ENCODE peak calls at places on chromosomes 12 and 14, in six cellular contexts. F is stomach, C is left ventricle myocardium inferior, V is Peyer's patch, X is esophagus squamous epithelium, O is thoracic aorta. Z is an unnamed sample.

GRCh38 chr12:102948941-102949352 is 8.5 kb upstream of the ASCL1 start:
- DNase-seq in F (peak), C (peak), V (peak), X (no peak), O (no peak), Z (peak)

GRCh38 chr14:54893151-54893760 is 9.4 kb downstream of the GCH1 start:
- DNase-seq in F (no peak), C (no peak), V (no peak), X (no peak), O (no peak), Z (no peak)

GRCh38 chr14:92937229-92937937 is 14.4 kb downstream of the CHGA start:
- DNase-seq in F (no peak), C (no peak), V (no peak), X (no peak), O (no peak), Z (peak)

GRCh38 chr12:132308311-132309161 is 20.9 kb downstream of the GALNT9 start:
- DNase-seq in F (no peak), C (no peak), V (no peak), X (no peak), O (no peak), Z (no peak)

GRCh38 chr14:95527392-95528002 is 7.4 kb upstream of the GLRX5 start:
- DNase-seq in F (peak), C (no peak), V (no peak), X (no peak), O (no peak), Z (peak)

GRCh38 chr14:56386024-56386423 is 193.6 kb upstream of the TMEM260 start:
- DNase-seq in F (no peak), C (no peak), V (no peak), X (no peak), O (no peak), Z (no peak)

GRCh38 chr14:98231210-98231609 is 1040.8 kb downstream of the BCL11B start:
- DNase-seq in F (no peak), C (no peak), V (no peak), X (no peak), O (no peak), Z (no peak)

GRCh38 chr14:42921876-42922275 is 1315.2 kb downstream of the LRFN5 start:
- DNase-seq in F (no peak), C (no peak), V (no peak), X (no peak), O (no peak), Z (no peak)

GRCh38 chr12:108630481-108631207 is 3.0 kb downstream of the SELPLG start:
- DNase-seq in F (no peak), C (no peak), V (no peak), X (no peak), O (no peak), Z (no peak)

GRCh38 chr14:36665887-36666415 is 4.3 kb downstream of the PAX9 start:
- DNase-seq in F (no peak), C (no peak), V (no peak), X (no peak), O (no peak), Z (no peak)

GRCh38 chr12:4441355-4442330 is 4.0 kb downstream of the FGF6 start:
- DNase-seq in F (no peak), C (no peak), V (no peak), X (no peak), O (no peak), Z (no peak)

GRCh38 chr14:77036484-77037337 is 8.2 kb upstream of the IRF2BPL start:
- DNase-seq in F (no peak), C (no peak), V (no peak), X (no peak), O (no peak), Z (no peak)

GRCh38 chr14:32711103-32711680 is 227.5 kb upstream of the NPAS3 start:
- DNase-seq in F (no peak), C (no peak), V (no peak), X (no peak), O (no peak), Z (peak)

GRCh38 chr14:61535032-61535431 is 160.3 kb upstream of the HIF1A start:
- DNase-seq in F (no peak), C (no peak), V (no peak), X (no peak), O (no peak), Z (no peak)

GRCh38 chr12:126663304-126664094 is 1598.3 kb downstream of the AACS start:
- DNase-seq in F (no peak), C (no peak), V (no peak), X (no peak), O (no peak), Z (no peak)

GRCh38 chr12:31491819-31492598 is 98.9 kb downstream of the DENND5B start:
- DNase-seq in F (no peak), C (no peak), V (no peak), X (no peak), O (no peak), Z (no peak)

GRCh38 chr12:109723311-109723791 is 9.7 kb downstream of the FAM222A start:
- DNase-seq in F (peak), C (peak), V (peak), X (no peak), O (no peak), Z (no peak)

GRCh38 chr14:49962616-49963015 is 69.7 kb downstream of the ARF6 start:
- DNase-seq in F (peak), C (no peak), V (no peak), X (no peak), O (no peak), Z (peak)

GRCh38 chr12:72246370-72246769 is 25.8 kb upstream of the TRHDE start:
- DNase-seq in F (no peak), C (no peak), V (no peak), X (no peak), O (no peak), Z (no peak)

GRCh38 chr14:77376771-77377501 is at the start of the genes SAMD15 and TMED8:
- DNase-seq in F (peak), C (peak), V (peak), X (peak), O (peak), Z (peak)

GRCh38 chr12:82651489-82651888 is 35.2 kb upstream of the TMTC2 start:
- DNase-seq in F (no peak), C (no peak), V (no peak), X (no peak), O (no peak), Z (no peak)

GRCh38 chr14:94051115-94051514 is 25.0 kb downstream of the OTUB2 start:
- DNase-seq in F (peak), C (peak), V (no peak), X (no peak), O (no peak), Z (peak)

GRCh38 chr14:34203271-34203722 is 252.4 kb upstream of the EGLN3 start:
- DNase-seq in F (no peak), C (no peak), V (no peak), X (no peak), O (no peak), Z (no peak)

GRCh38 chr12:124720687-124721500 is 142.8 kb downstream of the SCARB1 start:
- DNase-seq in F (peak), C (peak), V (no peak), X (no peak), O (no peak), Z (no peak)

GRCh38 chr12:49328816-49329215 is 5.8 kb downstream of the TROAP start:
- DNase-seq in F (peak), C (no peak), V (no peak), X (no peak), O (no peak), Z (no peak)

GRCh38 chr14:71523630-71524320 is 408.5 kb upstream of the RGS6 start:
- DNase-seq in F (no peak), C (no peak), V (no peak), X (no peak), O (no peak), Z (no peak)

GRCh38 chr12:43903686-43904085 is 67.8 kb downstream of the TMEM117 start:
- DNase-seq in F (no peak), C (no peak), V (no peak), X (no peak), O (no peak), Z (no peak)

GRCh38 chr14:20002319-20002718 is 356 bp downstream of the OR4Q2 start:
- DNase-seq in F (no peak), C (no peak), V (no peak), X (no peak), O (no peak), Z (no peak)

GRCh38 chr14:72634910-72635647 is 258.8 kb downstream of the DPF3 start:
- DNase-seq in F (no peak), C (no peak), V (no peak), X (no peak), O (no peak), Z (no peak)

GRCh38 chr12:89140580-89141236 is 211.6 kb downstream of the DUSP6 start:
- DNase-seq in F (no peak), C (peak), V (no peak), X (no peak), O (no peak), Z (no peak)

GRCh38 chr14:51185180-51185579 is 54.9 kb upstream of the TMX1 start:
- DNase-seq in F (no peak), C (no peak), V (no peak), X (no peak), O (no peak), Z (no peak)

GRCh38 chr14:22987291-22987690 is 4.9 kb upstream of the AJUBA start:
- DNase-seq in F (no peak), C (no peak), V (no peak), X (no peak), O (no peak), Z (no peak)

GRCh38 chr14:61616524-61617185 is 78.7 kb upstream of the HIF1A start:
- DNase-seq in F (no peak), C (no peak), V (no peak), X (no peak), O (no peak), Z (no peak)

GRCh38 chr14:75928587-75929230 is 53.1 kb downstream of the TGFB3 start:
- DNase-seq in F (no peak), C (no peak), V (no peak), X (no peak), O (no peak), Z (no peak)

GRCh38 chr12:75585309-75585708 is 73.9 kb upstream of the KRR1 start:
- DNase-seq in F (no peak), C (no peak), V (no peak), X (no peak), O (no peak), Z (no peak)

GRCh38 chr12:115385141-115385540 is 701.2 kb upstream of the TBX3 start:
- DNase-seq in F (no peak), C (no peak), V (no peak), X (no peak), O (no peak), Z (no peak)

GRCh38 chr14:94598816-94599655 is 13.2 kb upstream of the SERPINA3 start:
- DNase-seq in F (peak), C (peak), V (peak), X (no peak), O (peak), Z (peak)

GRCh38 chr12:32104572-32105355 is 1.9 kb upstream of the BICD1 start:
- DNase-seq in F (no peak), C (no peak), V (no peak), X (no peak), O (no peak), Z (no peak)

GRCh38 chr12:107764626-107765025 is 3.7 kb upstream of the PRDM4 start:
- DNase-seq in F (no peak), C (no peak), V (no peak), X (no peak), O (no peak), Z (no peak)

DNA sequence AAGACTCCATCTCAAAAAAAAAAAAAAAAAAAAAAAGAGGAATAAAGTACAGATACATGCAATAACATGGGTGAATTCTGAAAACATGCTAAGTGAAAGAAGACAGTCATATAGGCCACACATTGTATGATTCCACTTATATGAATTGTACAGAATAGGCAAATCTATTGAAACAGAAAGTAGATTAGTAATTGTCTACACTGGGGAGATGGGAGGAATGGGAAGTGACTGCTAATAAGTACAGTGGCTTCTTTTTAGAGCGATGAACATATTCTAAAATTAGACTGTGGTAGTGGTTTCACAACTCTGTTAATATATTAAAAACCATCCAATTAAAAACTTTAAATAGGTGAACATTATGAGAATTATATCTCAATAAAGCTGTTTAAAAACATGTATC is 74.4 kb downstream of the ANKS1B start:
- DNase-seq in F (no peak), C (no peak), V (no peak), X (no peak), O (no peak), Z (no peak)
- H3K4me3 ChIP-seq in F (no peak), C (no peak), V (no peak), X (no peak), O (peak), Z (no peak)

DNA sequence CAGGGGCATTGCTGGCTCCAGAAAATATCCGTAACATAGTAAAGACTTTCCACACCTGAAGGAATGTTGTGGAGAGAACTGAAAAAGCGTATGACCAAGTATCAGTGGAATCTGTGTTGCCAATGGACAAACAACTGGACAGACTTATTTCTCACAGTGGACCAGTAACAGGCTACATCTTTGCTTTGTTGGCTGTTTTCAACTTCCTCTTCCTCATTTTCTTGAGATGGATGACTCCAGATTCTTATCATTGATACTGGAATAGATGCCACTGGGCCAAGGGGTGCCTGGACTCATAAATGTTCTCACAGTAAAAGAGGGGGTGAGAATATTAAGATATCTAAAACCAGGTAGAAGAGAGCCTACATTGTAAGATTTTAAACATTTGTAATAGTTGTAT is 6.4 kb downstream of the GAS2L3 start:
- DNase-seq in F (no peak), C (no peak), V (no peak), X (no peak), O (no peak), Z (no peak)
- H3K4me3 ChIP-seq in F (no peak), C (no peak), V (no peak), X (no peak), O (no peak), Z (no peak)

DNA sequence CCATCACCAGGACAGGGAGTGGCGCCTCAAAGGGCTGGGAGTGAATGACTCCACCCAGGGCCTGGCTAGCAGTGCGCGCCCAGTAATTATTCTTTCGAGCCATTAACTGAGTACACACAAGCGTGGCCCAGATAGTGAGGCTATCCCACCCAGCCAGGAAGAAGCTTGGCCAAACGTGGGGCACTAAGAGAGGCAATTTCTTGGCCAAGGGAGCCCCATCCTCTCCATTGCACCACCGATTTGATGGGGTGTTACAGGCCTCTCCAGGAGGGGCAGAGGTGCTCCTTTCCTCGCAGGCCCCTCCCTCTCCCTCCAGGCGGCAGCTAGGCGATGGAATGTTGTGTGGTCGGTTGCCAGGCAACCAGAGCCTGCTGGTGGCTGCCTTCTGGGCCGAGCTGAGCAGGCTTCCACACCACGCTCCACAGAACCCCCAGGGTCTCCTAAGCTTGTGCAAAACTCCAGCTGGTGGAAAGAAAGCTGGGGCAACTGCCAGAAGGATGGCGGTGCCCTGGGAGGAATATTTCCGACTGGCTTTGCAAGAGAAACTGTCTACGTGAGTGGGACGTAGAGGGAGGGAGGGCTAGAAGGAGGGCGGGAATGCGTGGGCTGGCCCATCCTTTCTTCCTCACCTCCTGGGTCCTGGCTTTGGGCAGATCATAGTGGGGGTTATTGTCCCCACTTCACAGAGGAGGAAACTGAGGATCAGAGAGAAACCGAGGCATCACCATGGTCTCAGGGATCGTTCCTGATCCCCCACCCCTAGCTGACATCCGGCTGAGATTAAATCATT is at the start of gene CFAP73:
- DNase-seq in F (peak), C (peak), V (peak), X (no peak), O (no peak), Z (peak)
- H3K4me3 ChIP-seq in F (no peak), C (peak), V (no peak), X (no peak), O (no peak), Z (no peak)

GRCh38 chr12:67646775-67647174 is 1.8 kb upstream of the DYRK2 start:
- DNase-seq in F (no peak), C (no peak), V (no peak), X (no peak), O (no peak), Z (no peak)
- H3K4me3 ChIP-seq in F (no peak), C (no peak), V (no peak), X (no peak), O (no peak), Z (no peak)

DNA sequence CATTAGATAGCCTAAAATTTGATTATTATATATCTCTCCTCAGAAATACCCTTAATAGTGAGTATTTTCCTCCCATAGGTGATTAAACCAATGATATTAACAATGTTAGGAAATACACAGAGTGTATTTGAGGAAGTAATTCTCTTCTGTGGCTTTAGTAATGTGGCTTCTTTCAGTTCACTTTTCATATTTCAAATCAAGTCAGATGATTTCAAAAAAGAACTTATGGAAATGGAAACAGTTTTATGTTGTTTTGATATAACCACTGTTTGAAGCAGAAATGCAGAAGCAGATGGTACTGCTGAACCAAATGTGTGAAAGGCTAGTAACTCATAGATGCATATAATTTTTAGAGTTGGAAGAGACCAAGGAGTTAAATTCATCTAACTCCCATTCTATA is 1.8 kb upstream of the GPR33 start:
- DNase-seq in F (no peak), C (no peak), V (no peak), X (no peak), O (no peak), Z (no peak)
- H3K4me3 ChIP-seq in F (no peak), C (no peak), V (no peak), X (no peak), O (no peak), Z (no peak)

Z was measured in colonic mucosa.